ENCODE peak calls at places on chromosomes 4 and X, in four cellular contexts. V is CD4-positive, alpha-beta memory T cell; G is A549; R is fibroblast of lung. I is an unnamed sample.

GRCh38 chrX:119121341-119121740 is 6.3 kb downstream of the KIAA1210 start:
- DNase-seq in V (no peak), G (no peak), R (peak), I (peak)

GRCh38 chrX:153969904-153970397 is 1.7 kb downstream of the HCFC1 start:
- DNase-seq in V (no peak), G (no peak), R (peak), I (no peak)

GRCh38 chrX:8204169-8204935 is 33.3 kb upstream of the VCX2 start:
- DNase-seq in V (no peak), G (no peak), R (no peak), I (no peak)

GRCh38 chrX:2351999-2352995 is 148.5 kb downstream of the DHRSX start:
- DNase-seq in V (no peak), G (peak), R (peak), I (peak)

GRCh38 chr4:134999169-134999568 is 797.6 kb upstream of the PABPC4L start:
- DNase-seq in V (no peak), G (no peak), R (no peak), I (no peak)

GRCh38 chrX:1075741-1076140 is 136.7 kb downstream of the CRLF2 start:
- DNase-seq in V (no peak), G (no peak), R (no peak), I (no peak)

GRCh38 chr4:166635367-166635766 is 598.9 kb downstream of the SPOCK3 start:
- DNase-seq in V (no peak), G (no peak), R (no peak), I (no peak)

GRCh38 chr4:7389719-7390118 is 45.0 kb downstream of the PSAPL1 start:
- DNase-seq in V (no peak), G (no peak), R (no peak), I (no peak)

GRCh38 chrX:40168183-40169015 is 70.6 kb upstream of the BCOR start:
- DNase-seq in V (no peak), G (no peak), R (no peak), I (no peak)

GRCh38 chrX:3345281-3346081 is 971 bp downstream of the MXRA5 start:
- DNase-seq in V (no peak), G (no peak), R (peak), I (peak)

GRCh38 chr4:120331486-120332281 is 265.0 kb upstream of the MAD2L1 start:
- DNase-seq in V (no peak), G (no peak), R (peak), I (peak)

GRCh38 chr4:39621582-39621981 is 17.1 kb downstream of the SMIM14 start:
- DNase-seq in V (no peak), G (no peak), R (peak), I (peak)
- H3K4me3 ChIP-seq in V (no peak), G (peak), R (no peak), I (no peak)

GRCh38 chr4:66575024-66575696 is 904.9 kb upstream of the EPHA5 start:
- DNase-seq in V (no peak), G (peak), R (peak), I (peak)
- H3K4me3 ChIP-seq in V (no peak), G (peak), R (no peak), I (peak)

DNA sequence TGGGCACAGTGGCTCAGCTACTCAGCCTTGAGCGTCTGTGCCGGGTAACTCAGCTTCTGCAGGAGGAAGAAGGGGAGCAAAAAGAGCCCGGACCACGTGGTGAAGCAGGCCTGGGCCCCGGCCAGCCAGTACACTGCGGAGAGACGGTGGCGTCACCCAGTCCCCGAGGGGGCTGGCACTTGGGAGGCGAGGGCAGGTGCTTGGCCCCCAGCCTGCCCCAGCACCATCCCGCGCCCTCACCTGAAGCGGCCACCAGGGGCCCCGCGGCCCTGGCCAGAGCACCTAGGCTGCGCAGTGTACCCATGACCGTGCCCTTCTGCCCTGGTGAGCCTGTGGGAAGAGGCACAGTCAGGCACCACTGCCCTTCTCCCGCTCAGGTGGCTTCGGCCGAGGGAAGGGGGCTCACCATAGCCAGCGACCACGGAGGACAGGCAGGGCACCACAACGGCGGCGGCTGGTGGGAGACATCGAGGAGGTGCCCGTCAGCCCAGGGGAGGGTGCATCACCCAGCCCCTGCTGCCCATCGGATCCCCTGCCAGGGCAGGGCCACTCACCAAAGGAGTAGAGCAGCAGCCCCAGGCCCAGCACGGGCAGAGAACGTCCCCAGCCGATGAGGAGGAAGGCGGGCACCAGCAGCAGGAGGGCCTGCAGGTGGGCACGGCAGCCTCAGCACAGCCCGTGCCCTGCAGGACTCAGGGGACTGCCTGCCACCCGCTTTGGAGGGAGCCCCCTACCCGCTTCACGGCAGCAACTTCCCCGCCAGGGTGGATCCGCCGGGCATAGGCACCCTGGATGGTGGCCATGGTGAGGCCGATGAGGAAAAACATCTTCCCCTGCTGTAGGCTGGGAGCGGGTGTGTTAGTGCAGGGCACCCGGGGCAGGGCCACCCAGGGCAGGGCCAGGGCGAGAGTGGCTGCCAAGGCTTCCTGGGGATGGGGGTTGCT is 32.1 kb downstream of the NOP14 start:
- DNase-seq in V (no peak), G (no peak), R (no peak), I (no peak)
- H3K4me3 ChIP-seq in V (no peak), G (no peak), R (no peak), I (no peak)

DNA sequence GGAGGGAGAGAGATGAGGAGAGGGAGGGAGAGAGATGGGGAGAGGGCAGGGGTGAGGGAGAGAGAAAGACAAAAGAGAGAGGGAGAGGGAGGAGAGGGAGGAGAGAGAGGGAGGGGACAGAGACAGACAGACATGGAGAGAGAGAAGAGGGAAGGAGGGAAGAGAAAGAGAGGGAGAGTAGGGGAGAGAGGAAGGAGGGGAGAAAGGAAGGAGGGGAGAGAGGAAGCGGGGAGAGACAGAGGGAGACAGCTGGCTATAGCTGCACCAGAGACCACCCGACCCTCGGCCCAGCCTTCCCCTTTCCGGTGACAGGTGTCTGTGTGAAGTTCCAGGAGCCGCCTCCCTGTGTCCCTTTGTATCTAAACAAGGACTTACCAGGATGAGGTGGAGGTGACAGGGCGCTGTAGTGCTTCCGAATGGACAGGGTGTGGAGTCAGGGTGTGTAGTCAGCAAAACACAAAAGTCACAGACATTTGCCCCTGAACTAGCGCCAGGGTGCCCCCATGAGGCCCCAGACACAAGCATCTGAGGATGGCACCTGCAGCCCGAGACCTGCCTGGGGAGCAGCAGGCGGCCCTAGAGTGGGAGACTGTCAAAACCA is 68.8 kb downstream of the ADRA2C start:
- DNase-seq in V (no peak), G (no peak), R (no peak), I (no peak)
- H3K4me3 ChIP-seq in V (no peak), G (no peak), R (no peak), I (no peak)

I was measured in retinal pigment epithelial cell.